ENCODE peak calls at places on chromosome 1, in six cellular contexts. Y is mammary epithelial cell, E is tibial artery, H is colonic mucosa, N is stomach, I is psoas muscle. Q is an unnamed sample.

GRCh38 chr1:15210651-15211390 is 36.2 kb upstream of the FHAD1 start:
- DNase-seq in H (no peak), N (no peak), E (peak; percentile 74), I (no peak), Y (no peak), Q (no peak)

GRCh38 chr1:64597151-64597550 is 127.2 kb downstream of the CACHD1 start:
- DNase-seq in E (no peak), Y (no peak), I (no peak), N (no peak), H (no peak), Q (no peak)

GRCh38 chr1:235586413-235586812 is 63.2 kb downstream of the GNG4 start:
- DNase-seq in N (no peak), I (no peak), E (no peak), H (no peak), Y (no peak), Q (no peak)

GRCh38 chr1:115924730-115925129 is 51.6 kb upstream of the SLC22A15 start:
- DNase-seq in N (no peak), H (no peak), I (no peak), Y (peak; percentile 16), E (no peak), Q (no peak)

GRCh38 chr1:90104941-90105593 is 110.2 kb downstream of the ZNF326 start:
- DNase-seq in E (no peak), I (no peak), N (no peak), H (no peak), Y (no peak), Q (no peak)

GRCh38 chr1:200129480-200129879 is 102.0 kb downstream of the NR5A2 start:
- DNase-seq in I (no peak), E (no peak), H (no peak), N (no peak), Y (no peak), Q (no peak)

GRCh38 chr1:170063109-170063826 is 11.2 kb downstream of the KIFAP3 start:
- DNase-seq in I (no peak), E (no peak), H (no peak), Y (peak; percentile 81), N (no peak), Q (no peak)

GRCh38 chr1:247638011-247638410 is 32.6 kb downstream of the OR2G3 start:
- DNase-seq in N (no peak), Y (no peak), I (no peak), E (no peak), H (no peak), Q (no peak)

GRCh38 chr1:152398812-152399698 is 15.0 kb downstream of the CRNN start:
- DNase-seq in N (no peak), E (no peak), I (no peak), Y (peak; percentile 59), H (no peak), Q (no peak)

GRCh38 chr1:236639686-236640085 is 35.4 kb upstream of the HEATR1 start:
- DNase-seq in N (no peak), I (no peak), E (no peak), H (no peak), Y (no peak), Q (no peak)

GRCh38 chr1:94971491-94971924 is 44.6 kb upstream of the CNN3 start:
- DNase-seq in H (no peak), N (no peak), I (no peak), E (no peak), Y (peak; percentile 74), Q (no peak)

GRCh38 chr1:158103860-158104522 is 76.7 kb upstream of the CD1D start:
- DNase-seq in E (peak; percentile 1), N (no peak), H (no peak), I (no peak), Y (no peak), Q (no peak)

GRCh38 chr1:160612613-160613218 is 33.4 kb upstream of the CD84 start:
- DNase-seq in I (no peak), E (no peak), H (no peak), Y (no peak), N (no peak), Q (no peak)

GRCh38 chr1:212301570-212301969 is 16.4 kb downstream of the PPP2R5A start:
- DNase-seq in E (no peak), Y (no peak), H (no peak), I (no peak), N (no peak), Q (no peak)

GRCh38 chr1:170318736-170319135 is 173.0 kb downstream of the NTMT2 start:
- DNase-seq in Y (no peak), E (no peak), I (no peak), N (no peak), H (no peak), Q (no peak)

GRCh38 chr1:155646307-155646706 is 36.3 kb downstream of the MSTO1 start:
- DNase-seq in E (no peak), I (peak; percentile 73), N (no peak), H (no peak), Y (peak; percentile 29), Q (no peak)

DNA sequence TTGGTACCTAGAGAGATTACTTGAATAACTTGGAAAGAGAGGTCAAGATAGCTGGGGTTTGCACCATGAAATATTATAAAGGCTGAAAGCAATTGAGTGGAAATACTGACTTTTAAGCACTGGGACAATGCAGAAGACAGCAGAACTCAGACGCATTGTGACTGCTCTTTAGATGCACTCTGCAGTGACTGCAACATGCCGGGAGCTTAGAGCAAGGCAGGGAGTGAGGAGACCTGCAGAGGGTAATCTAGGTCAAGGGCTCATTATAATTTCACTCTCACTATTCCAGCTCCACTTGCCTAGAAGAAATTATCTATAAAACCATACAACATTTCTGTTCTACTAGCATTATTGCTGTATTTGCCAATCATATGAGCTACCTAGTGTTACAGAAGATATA is 36.6 kb downstream of the OLFM3 start:
- DNase-seq in I (no peak), E (no peak), Y (no peak), H (no peak), N (no peak), Q (no peak)
- H3K27ac ChIP-seq in I (no peak overlapping the region), E (no peak overlapping the region), Y (no peak overlapping the region), H (no peak overlapping the region), N (no peak overlapping the region), Q (no peak overlapping the region)

DNA sequence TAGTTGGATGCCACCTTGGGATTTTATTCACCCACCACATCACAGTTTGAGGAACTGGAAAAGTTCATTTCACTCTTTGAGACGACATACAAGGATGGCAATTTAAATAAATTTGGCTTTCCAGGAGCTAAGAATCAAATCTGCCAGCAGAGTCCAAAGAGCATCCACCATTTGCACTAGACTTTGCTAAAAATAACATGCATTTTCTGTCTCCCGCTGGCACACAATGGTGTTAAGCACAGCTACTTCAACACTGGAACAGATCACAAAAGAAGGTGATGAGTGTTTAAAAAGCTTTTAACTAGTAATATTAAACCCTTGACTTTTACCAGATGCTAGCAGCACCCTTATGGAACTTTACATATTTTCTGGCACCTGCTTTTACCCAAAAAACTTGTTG is 44.6 kb downstream of the MAEL start:
- DNase-seq in I (no peak), H (no peak), Y (no peak), E (no peak), N (no peak), Q (no peak)
- H3K4me1 ChIP-seq in I (no peaks in the 10 kb centered on the region), H (no peaks in the 10 kb centered on the region), Y (no peaks in the 10 kb centered on the region), E (no peaks in the 10 kb centered on the region), N (no peaks in the 10 kb centered on the region), Q (no peaks in the 10 kb centered on the region)

GRCh38 chr1:154568165-154568815 is 712 bp downstream of the CHRNB2 start:
- DNase-seq in Y (no peak), H (no peak), I (no peak), N (no peak), E (no peak), Q (no peak)
- H3K4me3 ChIP-seq in Y (no peak overlapping the region), H (no peak overlapping the region), I (peak overlapping the region; percentile 44), N (peak overlapping the region; percentile 19), E (no peak overlapping the region), Q (peak overlapping the region; percentile 28)

GRCh38 chr1:218371927-218372672 is 27.0 kb downstream of the TGFB2 start:
- DNase-seq in I (no peak), H (no peak), E (no peak), N (no peak), Y (no peak), Q (no peak)
- H3K27ac ChIP-seq in I (peak overlapping the region; percentile 69), H (no peak overlapping the region), E (peak overlapping the region; percentile 53), N (no peak overlapping the region), Y (no peak overlapping the region), Q (no peak overlapping the region)

DNA sequence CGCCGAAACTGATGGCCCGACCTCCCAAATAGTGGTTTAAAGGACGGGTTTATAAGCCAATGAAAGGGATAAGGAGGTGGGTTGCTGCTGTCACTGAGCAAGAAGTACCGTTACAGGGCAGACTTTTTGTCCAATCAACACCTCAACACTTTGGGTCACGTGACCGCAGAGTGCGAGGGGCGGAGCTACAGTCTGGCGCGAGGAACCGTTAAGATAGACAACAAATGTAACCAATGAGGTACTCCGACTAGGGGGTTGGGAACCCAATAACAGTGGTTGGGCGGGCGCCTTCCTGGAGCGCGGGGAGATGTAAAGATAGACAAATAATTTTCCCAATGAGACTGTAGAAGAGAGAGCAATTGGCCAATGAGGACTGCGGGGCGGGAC is at the start of gene RBM15:
- DNase-seq in Y (peak; percentile 100), H (peak; percentile 98), N (peak; percentile 98), E (peak; percentile 100), I (peak; percentile 98), Q (peak; percentile 98)
- H3K4me1 ChIP-seq in Y (peaks cover 34% of the 10 kb centered on the region), H (peaks cover 24% of the 10 kb centered on the region), N (peaks cover 66% of the 10 kb centered on the region), E (peaks cover 50% of the 10 kb centered on the region), I (peaks cover 45% of the 10 kb centered on the region), Q (peaks cover 49% of the 10 kb centered on the region)

GRCh38 chr1:225880210-225880584 is 2.0 kb downstream of the TMEM63A start:
- DNase-seq in E (no peak), H (no peak), N (no peak), I (no peak), Y (no peak), Q (peak; percentile 43)

GRCh38 chr1:225882008-225882698 is at the start of gene TMEM63A:
- DNase-seq in I (peak; percentile 94), E (peak; percentile 96), H (peak; percentile 95), Y (peak; percentile 66), N (peak; percentile 94), Q (peak; percentile 96)

GRCh38 chr1:225881081-225882007 is 836 bp downstream of the TMEM63A start:
- DNase-seq in I (peak; percentile 63), E (peak; percentile 88), N (peak; percentile 71), H (peak; percentile 79), Y (peak; percentile 28), Q (peak; percentile 82)

GRCh38 chr1:225879521-225880209 is 2.5 kb downstream of the TMEM63A start:
- DNase-seq in N (no peak), Y (peak; percentile 40), H (peak; percentile 81), E (no peak), I (no peak), Q (peak; percentile 44)

DNA sequence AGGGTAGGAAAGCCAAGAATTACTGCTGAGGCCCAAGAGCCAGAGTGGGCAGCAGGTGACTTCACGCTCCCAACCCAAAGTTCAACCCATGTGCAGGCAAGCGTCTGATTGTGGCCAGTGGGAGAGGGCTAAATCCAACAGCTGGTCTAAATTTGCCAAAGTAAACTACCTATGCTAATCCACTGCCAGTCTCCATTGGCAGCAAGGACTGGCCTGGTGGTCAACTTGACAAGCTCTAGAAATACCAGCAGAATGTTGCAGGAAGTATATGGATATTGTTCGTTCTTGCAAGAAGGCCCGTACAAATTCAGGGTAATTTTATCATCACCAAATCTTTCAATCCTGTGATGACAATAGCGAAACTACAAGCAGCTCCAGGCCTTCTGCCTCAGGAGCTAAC is 1.5 kb downstream of the TMEM63A start:
- DNase-seq in H (peak; percentile 45), Y (no peak), I (no peak), E (no peak), N (no peak), Q (peak; percentile 18)
- H3K4me3 ChIP-seq in H (peak overlapping the region; percentile 73), Y (no peak overlapping the region), I (peak overlapping the region; percentile 100), E (peak overlapping the region; percentile 97), N (peak overlapping the region; percentile 74), Q (peak overlapping the region; percentile 100)

Q was measured in lower lobe of right lung.